ENCODE peak calls at places on chromosomes 7 and 10, in five cellular contexts. One of them, this sample, is unnamed.

GRCh38 chr7:46385662-46386309 is 464.7 kb upstream of the IGFBP3 start:
- DNase-seq in suprapubic skin: no peak
- DNase-seq in tibial nerve: no peak
- DNase-seq in uterus: no peak
- DNase-seq in heart right ventricle: no peak
- DNase-seq in this sample: no peak

GRCh38 chr10:98308602-98309365 is 40.8 kb upstream of the LOXL4 start:
- DNase-seq in uterus: no peak
- DNase-seq in heart right ventricle: no peak
- DNase-seq in suprapubic skin: no peak
- DNase-seq in tibial nerve: no peak
- DNase-seq in this sample: no peak

GRCh38 chr10:110360857-110361474 is 56.2 kb upstream of the SMNDC1 start:
- DNase-seq in heart right ventricle: no peak
- DNase-seq in suprapubic skin: no peak
- DNase-seq in tibial nerve: no peak
- DNase-seq in uterus: no peak
- DNase-seq in this sample: no peak

GRCh38 chr7:510061-510481 is 9.6 kb downstream of the PDGFA start:
- DNase-seq in uterus: no peak
- DNase-seq in heart right ventricle: peak; percentile 8
- DNase-seq in suprapubic skin: no peak
- DNase-seq in tibial nerve: no peak
- DNase-seq in this sample: no peak

GRCh38 chr10:123458933-123459332 is 207.2 kb upstream of the GPR26 start:
- DNase-seq in tibial nerve: no peak
- DNase-seq in heart right ventricle: no peak
- DNase-seq in uterus: no peak
- DNase-seq in suprapubic skin: no peak
- DNase-seq in this sample: no peak

GRCh38 chr7:143417734-143418378 is 9.2 kb upstream of the EPHA1 start:
- DNase-seq in suprapubic skin: no peak
- DNase-seq in tibial nerve: no peak
- DNase-seq in heart right ventricle: no peak
- DNase-seq in uterus: no peak
- DNase-seq in this sample: no peak

GRCh38 chr10:30992671-30993070 is 39.0 kb downstream of the ZNF438 start:
- DNase-seq in tibial nerve: no peak
- DNase-seq in suprapubic skin: no peak
- DNase-seq in uterus: no peak
- DNase-seq in heart right ventricle: no peak
- DNase-seq in this sample: no peak

GRCh38 chr10:96339956-96340904 is 18.6 kb downstream of the OPALIN start:
- DNase-seq in suprapubic skin: no peak
- DNase-seq in tibial nerve: no peak
- DNase-seq in uterus: no peak
- DNase-seq in heart right ventricle: peak; percentile 23
- DNase-seq in this sample: peak; percentile 30

GRCh38 chr10:115136616-115137015 is 43.5 kb downstream of the ATRNL1 start:
- DNase-seq in heart right ventricle: no peak
- DNase-seq in tibial nerve: no peak
- DNase-seq in uterus: no peak
- DNase-seq in suprapubic skin: no peak
- DNase-seq in this sample: no peak

GRCh38 chr7:35465791-35466336 is 212.0 kb upstream of the TBX20 start:
- DNase-seq in suprapubic skin: no peak
- DNase-seq in tibial nerve: no peak
- DNase-seq in uterus: no peak
- DNase-seq in heart right ventricle: peak; percentile 76
- DNase-seq in this sample: no peak

GRCh38 chr10:26938578-26938977 is 77.8 kb upstream of the ABI1 start:
- DNase-seq in uterus: no peak
- DNase-seq in tibial nerve: no peak
- DNase-seq in heart right ventricle: no peak
- DNase-seq in suprapubic skin: no peak
- DNase-seq in this sample: no peak

GRCh38 chr7:54964136-54964535 is 54.7 kb upstream of the EGFR start:
- DNase-seq in suprapubic skin: no peak
- DNase-seq in tibial nerve: no peak
- DNase-seq in heart right ventricle: no peak
- DNase-seq in uterus: no peak
- DNase-seq in this sample: no peak

GRCh38 chr7:132488634-132489302 is 87.5 kb downstream of the PLXNA4 start:
- DNase-seq in tibial nerve: peak; percentile 38
- DNase-seq in suprapubic skin: no peak
- DNase-seq in heart right ventricle: no peak
- DNase-seq in uterus: no peak
- DNase-seq in this sample: no peak

GRCh38 chr10:20007426-20007825 is 191.2 kb downstream of the PLXDC2 start:
- DNase-seq in heart right ventricle: no peak
- DNase-seq in uterus: no peak
- DNase-seq in tibial nerve: no peak
- DNase-seq in suprapubic skin: no peak
- DNase-seq in this sample: no peak

GRCh38 chr10:71657604-71658348 is 61.8 kb downstream of the C10orf105 start:
- DNase-seq in tibial nerve: no peak
- DNase-seq in suprapubic skin: no peak
- DNase-seq in uterus: no peak
- DNase-seq in heart right ventricle: no peak
- DNase-seq in this sample: no peak

GRCh38 chr10:60967854-60968484 is 24.0 kb upstream of the RHOBTB1 start:
- DNase-seq in tibial nerve: no peak
- DNase-seq in uterus: no peak
- DNase-seq in suprapubic skin: no peak
- DNase-seq in heart right ventricle: no peak
- DNase-seq in this sample: no peak

GRCh38 chr7:138663741-138664710 is 37.1 kb downstream of the SVOPL start:
- DNase-seq in tibial nerve: no peak
- DNase-seq in suprapubic skin: no peak
- DNase-seq in heart right ventricle: no peak
- DNase-seq in uterus: no peak
- DNase-seq in this sample: no peak

GRCh38 chr7:119999743-120000475 is 273.1 kb upstream of the KCND2 start:
- DNase-seq in heart right ventricle: no peak
- DNase-seq in uterus: no peak
- DNase-seq in suprapubic skin: no peak
- DNase-seq in tibial nerve: no peak
- DNase-seq in this sample: no peak

GRCh38 chr10:13201132-13201531 is 33.0 kb downstream of the UCMA start:
- DNase-seq in heart right ventricle: no peak
- DNase-seq in tibial nerve: no peak
- DNase-seq in uterus: no peak
- DNase-seq in suprapubic skin: no peak
- DNase-seq in this sample: no peak

GRCh38 chr10:23367896-23368685 is 23.5 kb upstream of the C10orf67 start:
- DNase-seq in heart right ventricle: no peak
- DNase-seq in suprapubic skin: no peak
- DNase-seq in uterus: no peak
- DNase-seq in tibial nerve: no peak
- DNase-seq in this sample: no peak

GRCh38 chr7:158124671-158125079 is 462.9 kb downstream of the PTPRN2 start:
- DNase-seq in uterus: no peak
- DNase-seq in heart right ventricle: no peak
- DNase-seq in suprapubic skin: peak; percentile 67
- DNase-seq in tibial nerve: no peak
- DNase-seq in this sample: no peak

GRCh38 chr10:35372329-35372728 is 36.0 kb downstream of the CCNY start:
- DNase-seq in uterus: peak; percentile 78
- DNase-seq in tibial nerve: no peak
- DNase-seq in heart right ventricle: peak; percentile 42
- DNase-seq in suprapubic skin: no peak
- DNase-seq in this sample: no peak

GRCh38 chr7:8129323-8129659 is 132.7 kb downstream of the ICA1 start:
- DNase-seq in suprapubic skin: no peak
- DNase-seq in heart right ventricle: no peak
- DNase-seq in tibial nerve: no peak
- DNase-seq in uterus: no peak
- DNase-seq in this sample: no peak

GRCh38 chr10:49761789-49762565 is at the start of gene OGDHL:
- DNase-seq in heart right ventricle: peak; percentile 51
- DNase-seq in tibial nerve: no peak
- DNase-seq in uterus: no peak
- DNase-seq in suprapubic skin: no peak
- DNase-seq in this sample: peak; percentile 68

GRCh38 chr7:37410305-37411209 is 38.1 kb downstream of the ELMO1 start:
- DNase-seq in heart right ventricle: no peak
- DNase-seq in suprapubic skin: no peak
- DNase-seq in uterus: no peak
- DNase-seq in tibial nerve: no peak
- DNase-seq in this sample: no peak

GRCh38 chr10:6365384-6365783 is 162.7 kb downstream of the PFKFB3 start:
- DNase-seq in uterus: no peak
- DNase-seq in suprapubic skin: no peak
- DNase-seq in tibial nerve: no peak
- DNase-seq in heart right ventricle: no peak
- DNase-seq in this sample: peak; percentile 56
- H3K4me3 ChIP-seq in uterus: no peak overlapping the region
- H3K4me3 ChIP-seq in suprapubic skin: no peak overlapping the region
- H3K4me3 ChIP-seq in tibial nerve: no peak overlapping the region
- H3K4me3 ChIP-seq in heart right ventricle: no peak overlapping the region
- H3K4me3 ChIP-seq in this sample: no peak overlapping the region

DNA sequence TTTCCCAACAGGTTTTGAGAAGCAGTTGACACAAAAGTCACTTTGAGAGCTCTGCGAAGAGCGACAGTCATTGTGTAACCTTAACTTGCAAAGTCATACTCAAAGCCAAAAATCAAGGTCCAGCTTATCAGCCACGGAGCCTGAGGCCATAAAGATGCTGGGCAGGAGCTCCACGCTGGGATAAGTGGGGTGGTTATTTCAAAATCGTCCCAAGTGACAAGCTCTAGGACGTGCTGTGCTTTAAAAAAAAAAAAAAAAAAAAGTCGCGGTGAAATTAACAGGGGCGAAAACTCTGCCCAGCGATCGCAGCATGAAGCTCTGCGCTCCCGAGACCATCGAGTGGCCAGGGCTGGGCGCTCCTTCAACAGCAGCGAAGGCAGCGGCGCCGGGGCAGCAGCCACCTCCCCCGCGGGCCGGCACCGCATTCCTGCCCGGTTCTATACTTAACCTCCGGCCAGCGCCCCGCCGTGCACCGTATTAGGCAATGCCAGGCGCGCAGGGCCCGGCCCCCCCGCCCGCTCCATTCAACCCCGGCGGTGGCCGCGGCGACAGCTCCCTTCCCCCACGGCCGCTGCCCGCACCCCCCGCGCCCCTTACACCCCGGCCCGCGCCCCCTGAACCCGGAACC is 657 bp downstream of the HACD1 start:
- DNase-seq in uterus: peak; percentile 48
- DNase-seq in suprapubic skin: peak; percentile 84
- DNase-seq in heart right ventricle: peak; percentile 79
- DNase-seq in tibial nerve: peak; percentile 24
- DNase-seq in this sample: peak; percentile 72
- H3K27ac ChIP-seq in uterus: peak overlapping the region; percentile 82
- H3K27ac ChIP-seq in suprapubic skin: peak overlapping the region; percentile 17
- H3K27ac ChIP-seq in heart right ventricle: peak overlapping the region; percentile 98
- H3K27ac ChIP-seq in tibial nerve: peak overlapping the region; percentile 83
- H3K27ac ChIP-seq in this sample: peak overlapping the region; percentile 90

GRCh38 chr7:86645676-86646276 is 2.1 kb downstream of the GRM3 start:
- DNase-seq in uterus: no peak
- DNase-seq in suprapubic skin: no peak
- DNase-seq in heart right ventricle: no peak
- DNase-seq in tibial nerve: no peak
- DNase-seq in this sample: no peak

GRCh38 chr7:86645174-86645566 is 1.5 kb downstream of the GRM3 start:
- DNase-seq in suprapubic skin: no peak
- DNase-seq in heart right ventricle: no peak
- DNase-seq in tibial nerve: no peak
- DNase-seq in uterus: no peak
- DNase-seq in this sample: no peak

GRCh38 chr7:86647340-86648094 is 3.8 kb downstream of the GRM3 start:
- DNase-seq in uterus: no peak
- DNase-seq in suprapubic skin: no peak
- DNase-seq in heart right ventricle: no peak
- DNase-seq in tibial nerve: no peak
- DNase-seq in this sample: no peak

GRCh38 chr7:86644282-86645173 is 819 bp downstream of the GRM3 start:
- DNase-seq in uterus: no peak
- DNase-seq in suprapubic skin: no peak
- DNase-seq in heart right ventricle: no peak
- DNase-seq in tibial nerve: no peak
- DNase-seq in this sample: no peak

GRCh38 chr7:86643478-86644281 is at the start of gene GRM3:
- DNase-seq in heart right ventricle: peak; percentile 18
- DNase-seq in tibial nerve: no peak
- DNase-seq in suprapubic skin: no peak
- DNase-seq in uterus: no peak
- DNase-seq in this sample: no peak
- H3K4me3 ChIP-seq in heart right ventricle: no peak within 1 kb of the TSS
- H3K4me3 ChIP-seq in tibial nerve: no peak within 1 kb of the TSS
- H3K4me3 ChIP-seq in suprapubic skin: peak within 1 kb of the TSS; percentile 18
- H3K4me3 ChIP-seq in uterus: peak within 1 kb of the TSS; percentile 11
- H3K4me3 ChIP-seq in this sample: no peak within 1 kb of the TSS

GRCh38 chr7:1537631-1538412 is 7.3 kb downstream of the MAFK start:
- DNase-seq in suprapubic skin: peak; percentile 94
- DNase-seq in uterus: peak; percentile 96
- DNase-seq in heart right ventricle: peak; percentile 94
- DNase-seq in tibial nerve: peak; percentile 93
- DNase-seq in this sample: no peak

GRCh38 chr7:1535695-1536094 is 5.2 kb downstream of the MAFK start:
- DNase-seq in tibial nerve: no peak
- DNase-seq in uterus: peak; percentile 23
- DNase-seq in suprapubic skin: no peak
- DNase-seq in heart right ventricle: peak; percentile 13
- DNase-seq in this sample: no peak

GRCh38 chr7:1538544-1539345 is 8.2 kb downstream of the MAFK start:
- DNase-seq in tibial nerve: no peak
- DNase-seq in suprapubic skin: no peak
- DNase-seq in heart right ventricle: no peak
- DNase-seq in uterus: no peak
- DNase-seq in this sample: no peak

GRCh38 chr7:1536105-1536767 is 5.7 kb downstream of the MAFK start:
- DNase-seq in heart right ventricle: peak; percentile 23
- DNase-seq in uterus: peak; percentile 37
- DNase-seq in tibial nerve: no peak
- DNase-seq in suprapubic skin: no peak
- DNase-seq in this sample: no peak

GRCh38 chr7:1536768-1537630 is 6.5 kb downstream of the MAFK start:
- DNase-seq in heart right ventricle: peak; percentile 94
- DNase-seq in uterus: peak; percentile 98
- DNase-seq in suprapubic skin: peak; percentile 98
- DNase-seq in tibial nerve: peak; percentile 92
- DNase-seq in this sample: peak; percentile 97
- H3K27ac ChIP-seq in heart right ventricle: peak overlapping the region; percentile 99
- H3K27ac ChIP-seq in uterus: peak overlapping the region; percentile 98
- H3K27ac ChIP-seq in suprapubic skin: peak overlapping the region; percentile 92
- H3K27ac ChIP-seq in tibial nerve: peak overlapping the region; percentile 100
- H3K27ac ChIP-seq in this sample: peak overlapping the region; percentile 97